ENCODE peak calls at places on chromosomes 5 and 9, in six cellular contexts. J is right atrium auricular region, H is spleen, E is lower leg skin, W is mucosa of descending colon, D is colonic mucosa. L is an unnamed sample.

GRCh38 chr5:61332369-61332745 is 299 bp downstream of the ZSWIM6 start:
- DNase-seq in H (no peak), D (no peak), J (no peak), E (no peak), W (peak; percentile 40), L (no peak)

GRCh38 chr5:179260324-179261070 is 84.8 kb downstream of the ADAMTS2 start:
- DNase-seq in D (no peak), W (no peak), J (peak; percentile 57), H (peak; percentile 54), E (peak; percentile 83), L (no peak)

GRCh38 chr5:12322042-12322441 is 417.8 kb upstream of the CTNND2 start:
- DNase-seq in W (no peak), J (no peak), D (no peak), H (no peak), E (no peak), L (no peak)

GRCh38 chr9:106859957-106860715 is 2.8 kb upstream of the ZNF462 start:
- DNase-seq in D (peak; percentile 70), J (no peak), W (peak; percentile 76), H (no peak), E (peak; percentile 91), L (no peak)

GRCh38 chr5:172303090-172303995 is 19.8 kb upstream of the UBTD2 start:
- DNase-seq in J (no peak), H (no peak), D (no peak), W (no peak), E (no peak), L (peak; percentile 55)

GRCh38 chr5:88666761-88667186 is 216.2 kb downstream of the MEF2C start:
- DNase-seq in E (no peak), H (no peak), D (no peak), J (no peak), W (no peak), L (peak; percentile 33)

GRCh38 chr5:103243665-103244064 is 14.9 kb upstream of the MACIR start:
- DNase-seq in D (no peak), W (no peak), E (no peak), H (no peak), J (no peak), L (peak; percentile 80)

GRCh38 chr5:113040672-113041071 is 64.1 kb downstream of the DCP2 start:
- DNase-seq in D (no peak), J (no peak), W (no peak), E (no peak), H (no peak), L (no peak)

GRCh38 chr5:5128766-5129165 is 11.4 kb upstream of the ADAMTS16 start:
- DNase-seq in H (no peak), W (no peak), J (no peak), E (no peak), D (no peak), L (no peak)

GRCh38 chr5:166758151-166758550 is 1533.3 kb upstream of the WWC1 start:
- DNase-seq in J (no peak), D (no peak), W (no peak), E (no peak), H (no peak), L (no peak)

GRCh38 chr5:93599427-93600146 is 16.6 kb downstream of the NR2F1 start:
- DNase-seq in W (no peak), D (no peak), E (no peak), J (no peak), H (no peak), L (no peak)

GRCh38 chr9:69168709-69169217 is 5.3 kb upstream of the TJP2 start:
- DNase-seq in D (peak; percentile 64), H (peak; percentile 76), W (peak; percentile 62), J (no peak), E (no peak), L (peak; percentile 43)

GRCh38 chr5:156147948-156148285 is 179.0 kb upstream of the SGCD start:
- DNase-seq in D (no peak), E (no peak), H (no peak), W (no peak), J (no peak), L (no peak)

GRCh38 chr5:125595095-125595494 is 828.1 kb upstream of the GRAMD2B start:
- DNase-seq in J (peak; percentile 70), H (no peak), E (no peak), W (peak; percentile 49), D (peak; percentile 42), L (peak; percentile 77)

GRCh38 chr5:33969572-33970452 is 14.7 kb downstream of the SLC45A2 start:
- DNase-seq in D (no peak), W (peak; percentile 4), H (no peak), J (no peak), E (no peak), L (peak; percentile 80)

GRCh38 chr9:134687556-134687955 is 46.0 kb downstream of the COL5A1 start:
- DNase-seq in J (no peak), W (no peak), H (peak; percentile 58), D (no peak), E (no peak), L (no peak)

GRCh38 chr9:89885156-89885555 is 280.3 kb downstream of the GADD45G start:
- DNase-seq in J (no peak), H (peak; percentile 41), E (no peak), W (no peak), D (no peak), L (no peak)

GRCh38 chr9:133477992-133478850 is 678 bp downstream of the SLC2A6 start:
- DNase-seq in W (no peak), J (no peak), D (no peak), H (peak; percentile 89), E (no peak), L (peak; percentile 9)

GRCh38 chr9:34463098-34463900 is 4.7 kb downstream of the DNAI1 start:
- DNase-seq in D (no peak), E (no peak), H (no peak), W (no peak), J (no peak), L (peak; percentile 82)

GRCh38 chr9:76153902-76154629 is 240.2 kb downstream of the RFK start:
- DNase-seq in H (no peak), J (no peak), W (no peak), E (no peak), D (no peak), L (no peak)

GRCh38 chr5:115599924-115600323 is 2.4 kb downstream of the TICAM2 start:
- DNase-seq in D (no peak), H (no peak), W (no peak), E (no peak), J (no peak), L (peak; percentile 47)

GRCh38 chr5:2683720-2684119 is 67.8 kb downstream of the IRX2 start:
- DNase-seq in H (no peak), W (no peak), D (no peak), E (peak; percentile 73), J (no peak), L (no peak)

DNA sequence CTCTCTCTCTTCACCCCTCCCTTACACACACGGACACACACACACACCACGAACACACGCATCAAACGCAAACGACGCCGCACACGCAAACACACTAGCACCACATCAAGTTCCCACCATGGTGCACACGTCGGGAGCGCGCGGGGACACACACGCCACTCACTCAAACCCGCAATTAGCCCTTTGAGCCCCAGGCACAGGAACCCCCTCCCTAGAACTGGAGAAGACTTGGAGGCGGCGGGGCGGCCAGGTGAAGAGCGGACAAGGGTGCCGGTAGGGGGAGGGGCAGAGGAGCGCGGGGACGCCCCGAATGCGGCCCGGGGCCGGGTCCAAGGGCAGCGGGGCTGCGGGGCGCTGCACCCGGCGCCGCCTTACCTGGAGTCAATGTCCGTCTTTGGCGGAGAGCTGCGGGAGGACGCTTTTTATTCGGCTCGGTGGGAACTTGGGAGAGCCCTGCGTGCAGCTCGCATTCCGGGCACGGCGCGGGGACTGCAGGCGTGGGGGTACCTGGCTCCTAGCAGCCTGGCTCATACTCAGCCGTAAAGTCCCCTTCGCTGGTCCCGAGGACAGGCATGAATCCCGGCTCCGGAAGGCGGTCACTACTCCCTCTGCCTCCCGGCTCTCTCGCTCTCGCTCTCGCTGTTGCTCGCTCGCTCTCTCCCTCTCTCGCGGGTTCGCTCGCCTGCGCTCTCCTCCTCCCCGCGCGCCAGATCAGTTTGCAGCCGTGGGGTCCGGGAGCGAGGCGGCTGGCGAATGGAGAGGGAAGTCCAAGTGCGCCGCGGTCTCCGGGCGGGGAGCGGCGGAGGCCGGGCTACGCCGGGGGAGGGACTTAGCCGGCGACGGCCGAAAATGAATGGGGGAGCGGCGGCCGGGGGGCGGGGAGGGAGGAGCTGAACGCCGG is at the start of gene BRINP1:
- DNase-seq in D (peak; percentile 18), J (no peak), H (no peak), E (no peak), W (no peak), L (peak; percentile 1)
- H3K4me3 ChIP-seq in D (peak within 1 kb of the TSS; percentile 23), J (peak within 1 kb of the TSS; percentile 50), H (no peak within 1 kb of the TSS), E (no peak within 1 kb of the TSS), W (no peak within 1 kb of the TSS), L (peak within 1 kb of the TSS; percentile 41)

DNA sequence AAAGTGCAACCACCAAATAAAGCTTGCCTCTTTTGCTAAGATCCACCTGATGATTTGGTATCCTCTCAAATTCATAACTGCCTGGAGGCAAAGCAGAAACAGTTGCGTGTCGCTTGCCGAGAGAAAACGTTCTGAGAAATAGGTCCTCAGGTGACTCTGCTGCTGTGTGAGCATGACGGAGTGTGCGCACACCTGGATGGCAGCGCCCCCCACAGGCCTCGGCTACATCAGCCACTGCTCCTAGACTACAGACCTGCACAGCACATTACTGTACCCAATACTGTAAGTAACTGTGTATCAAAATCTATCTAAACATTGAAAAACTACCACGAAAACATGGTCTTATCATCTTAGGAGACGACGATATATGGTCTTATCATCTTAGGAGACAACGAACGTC is 87.4 kb downstream of the CAMSAP1 start:
- DNase-seq in J (no peak), D (no peak), W (no peak), H (no peak), E (peak; percentile 25), L (no peak)
- TF ChIP-seq CTCF in J (no peak), D (no peak), W (no peak), H (no peak), E (no peak), L (no peak)

GRCh38 chr9:123753011-123753410 is 176.9 kb downstream of the DENND1A start:
- DNase-seq in J (no peak), H (no peak), D (no peak), W (no peak), E (no peak), L (no peak)

GRCh38 chr9:123745933-123746332 is 184.0 kb downstream of the DENND1A start:
- DNase-seq in J (no peak), D (no peak), W (no peak), H (no peak), E (no peak), L (no peak)

GRCh38 chr9:123753669-123754307 is 176.1 kb downstream of the DENND1A start:
- DNase-seq in H (no peak), E (no peak), W (no peak), D (no peak), J (no peak), L (no peak)

GRCh38 chr9:123746765-123747164 is 183.2 kb downstream of the DENND1A start:
- DNase-seq in E (no peak), W (no peak), D (no peak), H (no peak), J (no peak), L (no peak)

GRCh38 chr9:123749580-123750202 is 180.2 kb downstream of the DENND1A start:
- DNase-seq in J (no peak), E (no peak), W (no peak), H (no peak), D (no peak), L (no peak)
- H3K4me3 ChIP-seq in J (no peak overlapping the region), E (no peak overlapping the region), W (no peak overlapping the region), H (no peak overlapping the region), D (no peak overlapping the region), L (no peak overlapping the region)

DNA sequence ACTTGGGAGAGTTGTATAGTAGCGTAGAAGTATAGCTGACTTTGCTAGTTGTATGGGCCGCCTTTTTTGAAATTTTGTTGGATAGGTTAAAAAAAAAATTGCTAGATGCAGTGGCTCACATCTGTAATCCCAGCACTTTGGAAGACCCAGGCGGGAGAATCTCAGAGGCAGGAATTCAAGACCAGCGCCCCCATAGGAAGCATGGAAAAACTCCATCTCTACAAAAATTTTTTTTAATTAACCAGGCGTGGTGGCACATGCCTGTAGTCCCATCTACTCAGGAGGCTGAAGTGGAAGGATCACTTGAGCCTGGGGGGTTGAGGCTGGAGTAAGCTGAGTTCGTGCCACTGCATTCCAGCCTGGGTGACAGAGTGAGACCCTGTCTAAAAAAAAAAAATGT is 59.2 kb downstream of the SMC5 start:
- DNase-seq in J (no peak), E (no peak), D (no peak), H (no peak), W (no peak), L (no peak)
- TF ChIP-seq CTCF in J (no peak), E (no peak), D (no peak), H (no peak), W (no peak), L (no peak)

L was measured in fibroblast of the aortic adventitia.